ENCODE peak calls at places on chromosomes 6 and 20, in ten cellular contexts. Q, P, G, U, Z, L, C, Y, F and O are unnamed samples.

GRCh38 chr20:43911066-43911465 is 3.6 kb upstream of the TOX2 start:
- DNase-seq in Y (peak), U (no peak), F (no peak), Z (no peak), L (no peak), G (no peak), P (no peak), C (no peak), Q (peak), O (no peak)

GRCh38 chr20:49375170-49375569 is 97.3 kb upstream of the ZNFX1 start:
- DNase-seq in L (no peak), U (no peak), Q (no peak), C (no peak), G (no peak), Y (no peak), P (no peak), Z (no peak), F (no peak), O (no peak)

GRCh38 chr6:95087394-95088097 is 489.8 kb upstream of the MANEA start:
- DNase-seq in C (no peak), U (no peak), P (no peak), Q (peak), G (no peak), Z (no peak), F (no peak), L (no peak), Y (peak), O (no peak)

GRCh38 chr6:21265264-21266044 is 328.1 kb upstream of the SOX4 start:
- DNase-seq in Z (no peak), Y (no peak), P (no peak), C (no peak), U (no peak), F (no peak), Q (peak), L (no peak), G (no peak), O (no peak)

GRCh38 chr20:58892932-58893224 is 40.4 kb downstream of the GNAS start:
- DNase-seq in Z (no peak), C (no peak), Q (no peak), Y (no peak), P (no peak), U (no peak), G (no peak), L (no peak), F (no peak), O (no peak)

GRCh38 chr6:43310624-43311023 is 2.0 kb upstream of the CRIP3 start:
- DNase-seq in P (no peak), Y (no peak), Q (peak), C (no peak), Z (no peak), U (no peak), L (no peak), F (no peak), G (no peak), O (no peak)

GRCh38 chr6:69976591-69977090 is 110.3 kb downstream of the COL19A1 start:
- DNase-seq in Z (no peak), C (no peak), Y (no peak), U (no peak), F (no peak), G (no peak), Q (no peak), P (no peak), L (no peak), O (no peak)

GRCh38 chr20:5557123-5557522 is 193.1 kb upstream of the SHLD1 start:
- DNase-seq in L (peak), P (peak), F (peak), Q (peak), Y (peak), G (no peak), Z (peak), C (peak), U (no peak), O (peak)

GRCh38 chr20:45843506-45843905 is 9.9 kb downstream of the SNX21 start:
- DNase-seq in Q (no peak), G (no peak), L (no peak), C (no peak), Y (no peak), F (no peak), P (no peak), U (no peak), Z (no peak), O (no peak)

GRCh38 chr20:45842169-45842812 is 8.7 kb downstream of the SNX21 start:
- DNase-seq in Q (no peak), Y (peak), Z (no peak), L (no peak), G (no peak), F (no peak), U (no peak), P (no peak), C (no peak), O (no peak)

GRCh38 chr20:45845452-45845851 is 11.7 kb downstream of the ACOT8 start:
- DNase-seq in P (no peak), Q (no peak), U (no peak), Z (no peak), L (no peak), C (no peak), G (no peak), Y (no peak), F (no peak), O (no peak)

GRCh38 chr20:45840700-45841198 is 7.2 kb downstream of the SNX21 start:
- DNase-seq in U (no peak), Z (no peak), Q (no peak), P (no peak), F (no peak), Y (no peak), G (no peak), L (no peak), C (no peak), O (no peak)

GRCh38 chr20:45841407-45842129 is 8.0 kb downstream of the SNX21 start:
- DNase-seq in G (no peak), P (no peak), F (no peak), L (no peak), C (no peak), Y (no peak), U (no peak), Z (no peak), Q (no peak), O (no peak)
- H3K27ac ChIP-seq in G (no peak), P (no peak), F (peak), L (no peak), C (no peak), Y (peak), U (peak), Z (no peak), Q (no peak), O (no peak)

DNA sequence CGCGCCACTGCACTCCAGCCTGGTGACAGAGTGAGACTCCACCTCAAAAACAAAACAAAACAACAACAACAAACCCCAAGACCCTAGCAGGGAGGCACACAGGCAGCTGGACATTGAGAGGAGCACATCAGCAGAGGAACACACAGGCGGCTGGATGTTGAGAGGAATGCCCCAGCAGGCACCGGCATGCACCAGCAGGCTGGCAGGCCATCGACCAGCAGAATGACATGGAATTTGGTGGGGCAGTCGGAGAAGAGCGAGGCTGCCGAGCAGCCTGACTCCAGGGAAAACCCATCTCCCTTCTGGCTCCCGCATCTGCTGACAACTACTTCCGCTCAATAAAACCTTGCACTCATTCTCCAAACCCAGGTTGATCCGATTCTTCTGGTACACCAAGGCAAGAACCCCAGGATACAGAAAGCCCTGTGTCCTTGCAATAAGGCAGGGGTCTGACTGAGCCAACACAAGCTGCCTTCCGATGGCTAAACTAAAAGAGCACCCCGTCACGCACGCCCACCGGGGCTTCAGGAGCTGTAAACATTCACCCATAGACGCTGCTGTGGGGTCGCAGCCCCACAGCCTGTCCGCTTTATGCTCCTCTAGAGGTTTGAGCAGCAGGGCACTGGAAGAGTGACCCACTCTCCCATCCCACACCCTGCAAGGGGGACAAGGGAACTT is 60.2 kb downstream of the SLC22A23 start:
- DNase-seq in Y (no peak), C (no peak), Q (no peak), Z (no peak), L (no peak), G (no peak), F (no peak), P (no peak), U (peak), O (no peak)
- H3K27ac ChIP-seq in Y (no peak), C (no peak), Q (no peak), Z (no peak), L (no peak), G (no peak), F (no peak), P (no peak), U (no peak), O (no peak)

DNA sequence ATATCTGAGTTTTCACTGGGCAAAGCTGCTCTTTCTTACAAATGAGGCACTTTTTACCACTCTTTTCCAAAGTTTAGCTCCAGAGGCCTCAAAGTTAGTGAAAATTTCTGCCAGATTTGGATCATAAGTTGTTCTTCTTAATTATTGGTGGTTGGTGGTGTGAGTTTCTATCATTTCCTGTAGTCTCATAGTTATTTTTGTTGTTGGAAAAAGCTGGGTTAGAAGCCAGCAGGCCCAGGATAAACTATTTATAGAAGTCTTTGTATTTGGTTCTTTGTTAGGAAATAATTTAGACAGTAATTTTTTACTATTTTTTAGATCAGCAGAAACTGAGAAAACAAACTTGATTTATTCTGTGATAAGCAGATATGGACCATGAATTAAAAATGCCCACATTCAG is 10.6 kb downstream of the PFDN4 start:
- DNase-seq in Q (no peak), P (no peak), F (no peak), G (no peak), Z (no peak), U (no peak), C (no peak), L (no peak), Y (no peak), O (no peak)
- H3K27ac ChIP-seq in Q (no peak), P (no peak), F (peak), G (no peak), Z (no peak), U (no peak), C (no peak), L (no peak), Y (no peak), O (peak)

GRCh38 chr6:15320683-15321082 is 74.8 kb downstream of the JARID2 start:
- DNase-seq in Z (no peak), L (no peak), P (no peak), U (no peak), G (no peak), Q (peak), Y (peak), F (no peak), C (no peak), O (no peak)

GRCh38 chr6:15324427-15324985 is 78.6 kb downstream of the JARID2 start:
- DNase-seq in Q (no peak), Z (no peak), P (no peak), C (no peak), F (no peak), L (no peak), Y (no peak), U (no peak), G (no peak), O (no peak)

GRCh38 chr6:15322184-15322583 is 76.3 kb downstream of the JARID2 start:
- DNase-seq in U (no peak), P (no peak), Z (no peak), F (no peak), G (no peak), Y (no peak), L (no peak), C (no peak), Q (no peak), O (no peak)

GRCh38 chr6:15325540-15325955 is 79.7 kb downstream of the JARID2 start:
- DNase-seq in P (no peak), C (no peak), Q (no peak), Z (no peak), Y (no peak), F (no peak), U (no peak), L (no peak), G (no peak), O (no peak)

GRCh38 chr6:15322781-15323536 is 77.1 kb downstream of the JARID2 start:
- DNase-seq in G (no peak), Q (peak), U (no peak), L (no peak), Y (no peak), P (no peak), C (no peak), Z (no peak), F (no peak), O (no peak)
- H3K27ac ChIP-seq in G (no peak), Q (peak), U (no peak), L (no peak), Y (no peak), P (no peak), C (no peak), Z (no peak), F (no peak), O (no peak)

DNA sequence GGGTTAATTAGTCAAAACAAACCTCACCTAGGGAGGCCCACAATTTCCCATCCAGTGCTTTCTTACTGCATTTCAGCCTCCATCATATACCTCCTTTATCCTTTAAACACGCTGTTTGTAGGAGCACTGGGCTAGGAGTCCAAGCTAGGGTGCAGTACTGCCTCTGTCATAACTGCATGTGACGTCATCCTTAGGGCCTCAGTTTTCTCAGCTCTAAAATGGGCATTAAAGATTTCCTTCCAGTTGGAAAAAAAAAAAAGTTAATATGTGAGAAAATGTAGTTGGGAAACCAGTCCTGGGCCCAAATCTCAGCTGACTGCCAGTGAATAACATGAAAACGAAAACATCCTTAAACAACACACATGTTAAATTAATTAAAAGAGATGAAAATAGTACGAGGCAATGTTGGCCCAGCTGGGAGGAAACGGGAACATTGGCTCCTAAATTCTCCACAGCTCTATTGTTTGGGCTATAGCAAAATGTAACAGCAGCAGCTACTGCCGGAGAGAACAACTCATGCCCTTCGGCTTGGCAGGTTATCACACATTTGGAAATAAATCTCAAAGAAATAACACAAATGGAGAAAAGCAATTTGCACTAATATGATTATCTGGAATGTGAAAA is 79.9 kb upstream of the CCDC167 start:
- DNase-seq in Y (no peak), P (no peak), F (peak), Q (no peak), G (no peak), U (no peak), L (no peak), Z (no peak), C (no peak), O (no peak)
- H3K27ac ChIP-seq in Y (no peak), P (no peak), F (no peak), Q (no peak), G (no peak), U (no peak), L (no peak), Z (no peak), C (no peak), O (no peak)

GRCh38 chr6:39777218-39777617 is 15.0 kb upstream of the DAAM2 start:
- DNase-seq in F (no peak), U (no peak), L (no peak), P (no peak), Y (no peak), G (no peak), Q (no peak), C (no peak), Z (no peak), O (no peak)
- H3K27ac ChIP-seq in F (no peak), U (peak), L (no peak), P (peak), Y (peak), G (peak), Q (no peak), C (no peak), Z (no peak), O (no peak)

DNA sequence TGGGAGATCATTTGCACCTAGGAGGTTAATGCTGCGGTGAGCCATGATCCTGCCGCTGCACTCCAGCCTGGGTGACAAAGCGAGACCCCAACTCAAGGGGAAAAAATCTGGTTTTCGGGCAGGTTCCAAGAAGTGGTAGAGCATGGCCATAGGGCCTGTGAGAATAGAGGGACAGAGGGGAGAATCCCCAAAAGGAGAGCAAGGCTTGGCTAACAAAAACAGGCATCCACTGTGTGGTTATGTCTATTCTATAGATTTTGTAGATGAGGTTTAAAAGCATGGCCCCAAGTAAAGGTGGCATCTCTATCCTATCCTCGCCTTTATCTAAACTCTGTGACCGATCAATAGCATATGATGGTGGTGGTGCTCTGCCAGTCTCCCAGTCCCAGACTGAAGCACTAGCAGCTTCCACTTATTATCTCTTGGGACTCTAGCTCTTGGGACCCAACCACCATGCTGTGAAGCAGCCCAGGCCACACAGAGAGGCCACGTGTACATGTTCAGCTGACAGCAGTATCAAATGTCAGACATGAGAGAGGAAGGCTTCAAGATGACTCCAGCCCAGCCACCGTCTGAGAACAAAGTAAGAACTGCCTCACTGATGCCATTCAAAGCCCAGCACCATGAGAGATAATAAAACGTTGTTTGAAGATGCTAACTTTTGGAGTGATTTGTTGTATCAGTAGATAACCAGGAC is 27.7 kb downstream of the EIF2S2 start:
- DNase-seq in L (no peak), Y (no peak), U (no peak), C (no peak), Z (no peak), G (no peak), Q (no peak), F (no peak), P (no peak), O (no peak)
- H3K27ac ChIP-seq in L (no peak), Y (peak), U (no peak), C (no peak), Z (no peak), G (no peak), Q (no peak), F (no peak), P (no peak), O (peak)